ENCODE peak calls at places on chromosomes 4 and X, in five cellular contexts. Z, V, O, W and U are unnamed samples.

GRCh38 chrX:109714340-109714958 is 18.6 kb downstream of the ACSL4 start:
- DNase-seq in O (no peak), V (peak), Z (no peak), W (no peak), U (no peak)

GRCh38 chrX:13478740-13479451 is 90.5 kb upstream of the EGFL6 start:
- DNase-seq in W (no peak), V (no peak), Z (no peak), O (no peak), U (no peak)

GRCh38 chr4:110287130-110287529 is 88.7 kb upstream of the ELOVL6 start:
- DNase-seq in Z (peak), V (peak), O (no peak), W (no peak), U (no peak)

GRCh38 chr4:183658362-183659028 is 490 bp downstream of the RWDD4 start:
- DNase-seq in W (no peak), V (peak), O (no peak), Z (peak), U (no peak)

GRCh38 chr4:79294064-79294463 is 31.8 kb downstream of the NAA11 start:
- DNase-seq in V (peak), O (no peak), Z (no peak), W (no peak), U (no peak)

GRCh38 chr4:98996056-98996941 is 778 bp downstream of the METAP1 start:
- DNase-seq in W (no peak), O (no peak), V (peak), Z (peak), U (peak)

GRCh38 chr4:183448436-183448835 is 4.0 kb downstream of the CDKN2AIP start:
- DNase-seq in W (no peak), V (peak), Z (no peak), O (no peak), U (no peak)

GRCh38 chr4:154018659-154019058 is 229.8 kb upstream of the SFRP2 start:
- DNase-seq in W (no peak), V (no peak), O (no peak), Z (peak), U (no peak)

GRCh38 chrX:109719262-109719661 is 13.8 kb downstream of the ACSL4 start:
- DNase-seq in V (no peak), O (no peak), Z (no peak), W (no peak), U (no peak)

GRCh38 chr4:32574803-32575202 is 1854.6 kb downstream of the PCDH7 start:
- DNase-seq in Z (no peak), W (no peak), V (no peak), O (no peak), U (no peak)

GRCh38 chrX:19753368-19753767 is 134.0 kb downstream of the SH3KBP1 start:
- DNase-seq in O (no peak), W (no peak), Z (no peak), V (no peak), U (no peak)
- H3K27ac ChIP-seq in O (no peak), W (no peak), Z (no peak), V (no peak), U (no peak)

DNA sequence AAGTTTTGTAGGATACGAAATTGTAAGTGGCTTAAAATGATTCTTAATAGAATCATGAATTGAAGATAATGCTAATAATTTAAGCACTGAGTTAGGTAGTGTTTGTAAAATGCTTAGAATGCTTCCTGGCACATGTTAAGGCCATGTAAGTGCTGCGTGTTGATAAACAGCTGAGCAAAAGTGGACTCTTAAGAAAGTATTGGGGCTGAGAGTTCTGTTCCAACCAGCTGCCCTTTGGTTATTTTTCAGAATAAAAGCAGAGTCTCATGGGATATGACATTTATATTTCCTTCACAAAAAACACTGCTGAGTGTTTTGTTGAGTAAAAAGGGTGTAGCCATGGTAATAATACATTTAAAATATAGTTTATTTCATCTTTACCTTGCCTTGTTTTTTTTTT is 42.5 kb downstream of the HTT start:
- DNase-seq in O (no peak), Z (no peak), V (no peak), W (no peak), U (no peak)
- H3K27ac ChIP-seq in O (no peak), Z (no peak), V (no peak), W (no peak), U (peak)

GRCh38 chrX:140507982-140508305 is 3.1 kb upstream of the SOX3 start:
- DNase-seq in Z (peak), W (no peak), O (no peak), V (peak), U (no peak)
- H3K27ac ChIP-seq in Z (no peak), W (no peak), O (no peak), V (no peak), U (no peak)

GRCh38 chr4:68654946-68655721 is 15.3 kb downstream of the UGT2B15 start:
- DNase-seq in O (no peak), Z (no peak), W (no peak), V (no peak), U (no peak)

GRCh38 chr4:68651932-68652331 is 18.5 kb downstream of the UGT2B15 start:
- DNase-seq in O (no peak), V (no peak), Z (no peak), W (no peak), U (no peak)

GRCh38 chr4:68658672-68659071 is 11.8 kb downstream of the UGT2B15 start:
- DNase-seq in W (no peak), O (no peak), Z (no peak), V (no peak), U (no peak)

DNA sequence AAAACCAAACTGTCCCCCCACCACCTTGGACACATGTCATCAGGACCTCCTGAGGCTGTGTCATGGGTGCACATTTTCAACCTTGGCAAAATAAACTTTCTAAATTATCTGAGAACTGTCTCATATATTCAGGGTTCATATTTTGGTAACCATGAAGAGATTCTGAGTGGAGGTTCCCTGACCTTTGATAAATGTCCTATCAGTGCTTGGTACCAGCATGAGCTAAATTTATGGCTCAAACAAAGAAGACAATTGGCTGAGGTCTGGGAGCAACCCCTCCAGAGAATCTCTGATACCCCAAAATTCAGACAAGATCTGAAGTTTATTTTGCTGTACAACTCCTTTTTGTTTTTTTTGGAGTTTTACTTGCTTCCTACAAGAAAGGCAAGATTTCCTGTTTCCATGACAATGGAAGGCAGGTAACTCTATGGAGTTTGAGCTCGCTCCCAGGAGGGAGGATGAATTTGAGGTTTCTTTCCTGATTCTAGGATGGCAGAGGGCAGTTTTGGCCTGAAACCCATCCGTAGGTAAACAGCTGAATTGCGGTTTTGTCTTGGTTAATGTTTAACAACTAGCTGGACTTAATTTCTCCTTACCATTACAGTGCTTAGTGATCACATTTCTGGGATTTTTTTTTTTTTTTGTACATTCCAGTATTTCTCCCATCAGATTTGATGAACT is 14.5 kb downstream of the UGT2B15 start:
- DNase-seq in O (no peak), W (no peak), Z (no peak), V (no peak), U (no peak)
- H3K27ac ChIP-seq in O (peak), W (no peak), Z (no peak), V (no peak), U (no peak)

DNA sequence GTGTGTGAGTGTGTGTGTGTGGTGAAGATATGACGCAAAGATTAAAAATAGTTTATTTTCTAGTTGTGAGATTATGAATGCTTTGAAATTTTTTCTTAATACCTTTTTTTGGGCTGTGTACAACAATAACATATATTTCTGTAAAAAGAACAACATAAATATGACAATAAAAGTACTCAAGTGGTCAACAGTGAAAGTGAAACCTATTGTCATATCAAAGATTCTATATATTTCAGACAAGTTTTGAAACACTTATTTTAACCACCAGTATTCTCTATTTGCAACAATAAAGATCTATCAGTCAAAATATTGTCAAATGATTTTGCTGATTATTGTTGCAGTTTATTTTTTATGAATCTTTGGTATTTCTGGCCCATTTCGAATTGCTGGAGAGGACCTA is 98.0 kb downstream of the SPOCK3 start:
- DNase-seq in V (no peak), Z (no peak), O (no peak), W (no peak), U (no peak)
- H3K27ac ChIP-seq in V (no peak), Z (no peak), O (no peak), W (no peak), U (no peak)